ENCODE peak calls at places on chromosomes 12 and 14, in four cellular contexts. T, R, D and O are unnamed samples.

GRCh38 chr12:28708918-28709371 is 440.1 kb upstream of the FAR2 start:
- DNase-seq in D (no peak), R (peak; percentile 37), T (no peak), O (no peak)

GRCh38 chr14:100582496-100583165 is 4.6 kb downstream of the BEGAIN start:
- DNase-seq in R (no peak), T (peak; percentile 34), D (no peak), O (no peak)

GRCh38 chr14:65373011-65373670 is 39.4 kb upstream of the FUT8 start:
- DNase-seq in R (no peak), D (no peak), T (no peak), O (no peak)

GRCh38 chr12:27970981-27971489 is 1.5 kb downstream of the PTHLH start:
- DNase-seq in T (peak; percentile 32), R (no peak), D (no peak), O (no peak)

GRCh38 chr12:38056701-38057689 is 259.6 kb upstream of the ALG10B start:
- DNase-seq in T (no peak), R (no peak), D (no peak), O (no peak)

GRCh38 chr14:105600939-105601359 is 74.6 kb downstream of the TMEM121 start:
- DNase-seq in D (no peak), R (no peak), T (no peak), O (no peak)

GRCh38 chr14:100850841-100851585 is 25.1 kb downstream of the MEG3 start:
- DNase-seq in R (peak; percentile 27), T (peak; percentile 78), D (peak; percentile 81), O (peak; percentile 89)

GRCh38 chr12:1501695-1502440 is 92.5 kb downstream of the FBXL14 start:
- DNase-seq in D (no peak), R (no peak), T (no peak), O (no peak)

GRCh38 chr12:19191563-19191962 is 62.0 kb downstream of the PLEKHA5 start:
- DNase-seq in T (no peak), D (no peak), R (no peak), O (no peak)

GRCh38 chr14:23551266-23552028 is at the start of gene ZFHX2:
- DNase-seq in D (peak; percentile 90), T (peak; percentile 84), R (peak; percentile 31), O (peak; percentile 92)

GRCh38 chr12:6416596-6416995 is 28.2 kb upstream of the CD27 start:
- DNase-seq in R (no peak), D (no peak), T (no peak), O (no peak)

GRCh38 chr14:24408764-24409163 is 10.0 kb downstream of the NYNRIN start:
- DNase-seq in D (peak; percentile 51), R (no peak), T (no peak), O (peak; percentile 32)

GRCh38 chr12:110373025-110373876 is 30.3 kb downstream of the ANAPC7 start:
- DNase-seq in T (no peak), R (no peak), D (no peak), O (no peak)

GRCh38 chr12:3988519-3989217 is 115.5 kb upstream of the PARP11 start:
- DNase-seq in D (no peak), R (no peak), T (no peak), O (peak; percentile 26)

GRCh38 chr12:27619308-27619707 is 76.9 kb upstream of the REP15 start:
- DNase-seq in D (no peak), R (peak; percentile 89), T (no peak), O (no peak)

GRCh38 chr12:51434305-51434704 is 9.7 kb downstream of the SLC4A8 start:
- DNase-seq in R (no peak), D (no peak), T (no peak), O (no peak)

GRCh38 chr12:91432079-91432478 is 249.5 kb upstream of the DCN start:
- DNase-seq in R (peak; percentile 51), T (no peak), D (no peak), O (no peak)

GRCh38 chr12:131088701-131089525 is 135.2 kb downstream of the ADGRD1 start:
- DNase-seq in R (no peak), D (peak; percentile 28), T (no peak), O (peak; percentile 41)

GRCh38 chr14:31386271-31386670 is 34.1 kb downstream of the HEATR5A start:
- DNase-seq in T (no peak), D (no peak), R (no peak), O (no peak)

GRCh38 chr14:30972882-30973582 is 52.4 kb upstream of the AP4S1 start:
- DNase-seq in R (no peak), T (no peak), D (no peak), O (no peak)

GRCh38 chr12:68067762-68068376 is 78.6 kb downstream of the IFNG-AS1 start:
- DNase-seq in R (peak; percentile 1), D (no peak), T (no peak), O (no peak)

GRCh38 chr12:24728366-24728765 is 220.5 kb downstream of the BCAT1 start:
- DNase-seq in R (peak; percentile 60), D (no peak), T (no peak), O (no peak)

GRCh38 chr12:28618171-28618570 is 427.9 kb downstream of the CCDC91 start:
- DNase-seq in D (no peak), T (no peak), R (peak; percentile 22), O (no peak)

GRCh38 chr12:21771311-21771710 is 3.2 kb downstream of the KCNJ8 start:
- DNase-seq in D (no peak), T (no peak), R (peak; percentile 58), O (no peak)

GRCh38 chr14:61177279-61178225 is 103.6 kb downstream of the TMEM30B start:
- DNase-seq in R (no peak), T (no peak), D (no peak), O (no peak)

GRCh38 chr12:4824415-4824814 is 85.3 kb upstream of the KCNA1 start:
- DNase-seq in D (no peak), T (no peak), R (peak; percentile 48), O (no peak)

GRCh38 chr14:102589761-102590290 is 2.6 kb upstream of the RCOR1 start:
- DNase-seq in R (no peak), T (no peak), D (no peak), O (no peak)

GRCh38 chr14:62189698-62190097 is 427.5 kb downstream of the SNAPC1 start:
- DNase-seq in T (no peak), R (peak; percentile 29), D (no peak), O (no peak)

GRCh38 chr12:104505095-104505819 is 48.5 kb downstream of the CHST11 start:
- DNase-seq in R (no peak), T (no peak), D (no peak), O (no peak)

GRCh38 chr12:52162971-52163370 is 28.8 kb downstream of the KRT80 start:
- DNase-seq in D (peak; percentile 16), T (no peak), R (no peak), O (no peak)

GRCh38 chr14:91237219-91237618 is 7.3 kb downstream of the GPR68 start:
- DNase-seq in D (no peak), R (peak; percentile 44), T (no peak), O (no peak)

DNA sequence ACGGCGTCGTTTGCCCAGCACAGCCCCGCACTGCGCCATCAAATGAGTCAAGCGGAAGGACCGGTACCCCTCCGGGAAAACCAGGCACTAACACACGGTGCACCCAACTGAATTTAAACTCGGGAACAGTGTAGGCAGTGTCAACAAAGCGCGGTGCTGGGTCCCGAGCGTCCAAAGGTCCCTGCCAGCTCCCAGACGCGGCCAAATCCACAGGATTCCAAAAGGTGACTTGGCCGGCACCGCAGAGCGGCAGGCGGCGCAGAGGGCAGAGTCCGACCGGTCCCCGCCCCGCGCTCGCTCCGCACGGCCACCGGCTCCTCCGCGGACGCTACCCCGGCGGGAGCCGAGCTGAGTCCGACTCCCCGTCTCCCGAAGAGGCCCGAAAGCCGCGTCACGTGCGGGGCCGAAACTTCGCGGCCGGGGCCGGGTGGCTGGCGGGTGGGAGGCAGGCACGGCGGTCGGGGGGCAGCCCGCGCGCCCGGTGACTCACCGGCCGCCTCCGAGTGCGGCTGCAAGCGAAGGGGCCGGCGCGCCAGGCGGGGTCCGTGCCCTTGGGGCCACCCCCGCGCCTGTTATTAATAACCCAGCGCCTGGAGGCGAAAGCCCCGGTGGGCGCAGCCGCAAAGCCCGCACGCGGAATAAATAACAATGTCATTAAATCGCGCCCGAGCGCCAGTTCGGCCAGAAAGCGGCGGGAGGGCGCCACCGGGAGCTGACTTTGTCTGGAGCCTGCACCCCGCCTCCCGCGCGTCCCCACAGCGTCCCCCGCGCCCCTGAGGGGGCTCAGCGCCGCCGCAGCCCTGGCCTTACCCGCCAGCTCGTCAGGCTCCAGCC is 823 bp downstream of the DENND5B start:
- DNase-seq in D (peak; percentile 80), T (peak; percentile 84), R (peak; percentile 72), O (peak; percentile 92)
- TF ChIP-seq CTCF in D (no peak), T (no peak), R (no peak), O (no peak)

GRCh38 chr12:79414252-79414651 is 276.5 kb downstream of the PAWR start:
- DNase-seq in D (no peak), R (no peak), T (no peak), O (no peak)

GRCh38 chr12:79411791-79412190 is 279.0 kb downstream of the PAWR start:
- DNase-seq in D (no peak), T (no peak), R (no peak), O (no peak)

GRCh38 chr12:79413796-79414195 is 277.0 kb downstream of the PAWR start:
- DNase-seq in D (no peak), R (no peak), T (no peak), O (no peak)

GRCh38 chr12:79415296-79415695 is 275.5 kb downstream of the PAWR start:
- DNase-seq in D (no peak), T (no peak), R (no peak), O (no peak)

DNA sequence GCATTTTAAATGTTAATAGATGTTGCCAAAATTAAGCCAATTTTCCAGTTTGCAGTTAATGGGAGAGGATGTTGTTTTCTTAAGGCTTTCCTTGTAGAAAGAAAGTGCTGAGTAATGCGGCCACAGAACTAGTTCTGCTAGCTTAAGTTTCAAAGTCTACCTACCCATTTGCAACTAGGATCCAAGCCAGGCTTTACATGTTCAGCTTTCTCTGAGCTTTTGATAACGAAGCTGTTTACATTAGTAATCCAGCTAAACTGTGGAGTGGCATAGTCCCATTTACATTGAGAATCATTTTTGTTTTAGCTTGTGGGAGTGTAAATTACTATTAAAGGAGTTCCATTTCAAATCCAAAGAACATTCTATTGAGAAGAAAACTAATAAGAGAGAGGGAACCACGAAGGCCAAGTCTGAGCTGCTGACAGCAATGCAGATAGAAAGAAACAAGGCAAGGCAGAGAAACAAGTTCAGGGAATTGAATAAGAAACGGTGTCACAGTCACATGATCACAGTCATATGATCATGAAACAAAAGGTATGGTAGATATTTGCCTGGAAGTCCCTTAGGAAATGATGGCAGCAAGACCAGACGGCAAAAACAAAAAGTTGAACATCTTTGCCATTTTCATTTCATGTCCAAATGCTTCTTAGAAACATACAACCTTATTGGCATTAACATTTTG is 274.9 kb downstream of the PAWR start:
- DNase-seq in T (no peak), R (peak; percentile 40), D (no peak), O (no peak)
- H3K4me3 ChIP-seq in T (no peak overlapping the region), R (no peak overlapping the region), D (no peak overlapping the region), O (no peak overlapping the region)

GRCh38 chr14:47442206-47442605 is 233.2 kb downstream of the MDGA2 start:
- DNase-seq in D (no peak), R (peak; percentile 8), T (no peak), O (no peak)
- TF ChIP-seq CTCF in D (no peak), R (no peak), T (no peak), O (no peak)

GRCh38 chr12:76764856-76765255 is 941 bp downstream of the ZDHHC17 start:
- DNase-seq in D (no peak), R (peak; percentile 18), T (no peak), O (no peak)

GRCh38 chr12:76763746-76764675 is at the start of gene ZDHHC17:
- DNase-seq in T (peak; percentile 96), D (peak; percentile 96), R (peak; percentile 94), O (peak; percentile 94)

GRCh38 chr12:76768566-76768965 is 4.7 kb downstream of the ZDHHC17 start:
- DNase-seq in D (no peak), R (no peak), T (no peak), O (no peak)

GRCh38 chr12:76766161-76766560 is 2.2 kb downstream of the ZDHHC17 start:
- DNase-seq in D (no peak), R (no peak), T (no peak), O (no peak)

GRCh38 chr12:76765598-76765997 is 1.7 kb downstream of the ZDHHC17 start:
- DNase-seq in T (no peak), R (no peak), D (no peak), O (no peak)
- H3K4me3 ChIP-seq in T (peak overlapping the region; percentile 83), R (peak overlapping the region; percentile 93), D (no peak overlapping the region), O (no peak overlapping the region)